ENCODE peak calls at places on chromosomes 2 and 18, in seven cellular contexts. Q is GOT3; I is SW 1271; S is central memory CD4-positive, alpha-beta T cell; F is foreskin fibroblast; G is iris pigment epithelial cell; R is NCI-H1436. V is an unnamed sample.

GRCh38 chr2:212843409-212844199 is 305.0 kb upstream of the ERBB4 start:
- DNase-seq in F (peak; percentile 69), I (no peak), R (no peak), Q (no peak), G (peak; percentile 89), S (no peak), V (peak; percentile 48)

GRCh38 chr2:44778671-44779476 is 162.6 kb upstream of the SIX3 start:
- DNase-seq in I (no peak), R (no peak), Q (no peak), G (no peak), F (no peak), S (no peak), V (no peak)

GRCh38 chr2:152635635-152636298 is 81.5 kb downstream of the PRPF40A start:
- DNase-seq in S (peak; percentile 46), R (peak; percentile 34), F (peak; percentile 70), Q (no peak), I (no peak), G (peak; percentile 44), V (no peak)

GRCh38 chr2:41498791-41499190 is 549.0 kb upstream of the PKDCC start:
- DNase-seq in R (no peak), F (no peak), S (no peak), G (no peak), Q (no peak), I (no peak), V (no peak)

GRCh38 chr2:201813996-201814845 is 7.9 kb downstream of the CDK15 start:
- DNase-seq in F (peak; percentile 87), I (no peak), S (no peak), R (no peak), G (no peak), Q (no peak), V (no peak)

GRCh38 chr2:56444339-56444738 is 260.5 kb downstream of the CCDC85A start:
- DNase-seq in Q (no peak), I (no peak), R (peak; percentile 13), F (no peak), S (no peak), G (peak; percentile 11), V (no peak)

GRCh38 chr2:53519925-53520629 is 247.5 kb upstream of the CHAC2 start:
- DNase-seq in S (no peak), F (no peak), I (no peak), G (no peak), Q (no peak), R (peak; percentile 42), V (no peak)

GRCh38 chr2:216351172-216351925 is 20.9 kb downstream of the MARCHF4 start:
- DNase-seq in I (no peak), G (peak; percentile 45), R (no peak), S (no peak), Q (no peak), F (no peak), V (no peak)

GRCh38 chr18:3177902-3178687 is 41.7 kb downstream of the MYOM1 start:
- DNase-seq in R (no peak), I (no peak), S (no peak), Q (no peak), F (no peak), G (no peak), V (no peak)

GRCh38 chr18:64710105-64710861 is 561.4 kb upstream of the LINC00305 start:
- DNase-seq in G (no peak), R (no peak), Q (no peak), I (no peak), S (no peak), F (no peak), V (no peak)

GRCh38 chr2:31192396-31193065 is 24.8 kb downstream of the CAPN14 start:
- DNase-seq in G (no peak), S (no peak), R (no peak), F (no peak), Q (no peak), I (no peak), V (no peak)

GRCh38 chr18:61892683-61893303 is at the start of gene RNF152:
- DNase-seq in G (peak; percentile 38), I (no peak), R (peak; percentile 52), S (peak; percentile 10), F (peak; percentile 60), Q (no peak), V (no peak)

GRCh38 chr2:140990416-140990815 is 1140.4 kb downstream of the LRP1B start:
- DNase-seq in Q (no peak), G (peak; percentile 93), S (no peak), F (peak; percentile 92), I (no peak), R (no peak), V (peak; percentile 77)

V was measured in fibroblast of the conjunctiva.